ENCODE peak calls at places on chromosomes 13 and 19, in seven cellular contexts. C is H9; J is aorta; M is stimulated activated CD4-positive, alpha-beta T cell treated with anti-CD3 and anti-CD28 coated beads, Interleukin-4, amount 100 ng/mL, for 4 hours; Z is A172; B is endothelial cell; F is mucosa of gallbladder. O is an unnamed sample.

GRCh38 chr13:95083758-95084157 is 217.5 kb downstream of the ABCC4 start:
- DNase-seq in C (no peak), J (no peak), M (no peak), Z (peak; percentile 83), B (no peak), F (no peak), O (no peak)

GRCh38 chr19:16380314-16380695 is 55.7 kb downstream of the KLF2 start:
- DNase-seq in C (no peak), J (peak; percentile 38), M (no peak), Z (no peak), B (no peak), F (no peak), O (no peak)

GRCh38 chr19:7509625-7510024 is 6.3 kb upstream of the ZNF358 start:
- DNase-seq in C (peak; percentile 57), J (no peak), M (no peak), Z (no peak), B (peak; percentile 33), F (no peak), O (no peak)

GRCh38 chr19:46755077-46755852 is 9.0 kb upstream of the STRN4 start:
- DNase-seq in C (no peak), J (no peak), M (no peak), Z (no peak), B (no peak), F (no peak), O (no peak)

GRCh38 chr19:46786236-46787039 is 2.0 kb downstream of the SLC1A5 start:
- DNase-seq in C (no peak), J (peak; percentile 86), M (peak; percentile 69), Z (peak; percentile 75), B (peak; percentile 37), F (peak; percentile 67), O (peak; percentile 81)

GRCh38 chr13:100983111-100983510 is 308.5 kb upstream of the TMTC4 start:
- DNase-seq in C (no peak), J (no peak), M (no peak), Z (no peak), B (no peak), F (no peak), O (no peak)

GRCh38 chr13:98921786-98922185 is 56.1 kb downstream of the DOCK9 start:
- DNase-seq in C (no peak), J (no peak), M (no peak), Z (no peak), B (no peak), F (no peak), O (no peak)

GRCh38 chr13:48580185-48580803 is 47.4 kb upstream of the RCBTB2 start:
- DNase-seq in C (no peak), J (no peak), M (peak; percentile 66), Z (peak; percentile 51), B (peak; percentile 82), F (peak; percentile 88), O (peak; percentile 44)

GRCh38 chr13:51066091-51066831 is 44.8 kb downstream of the C13orf42 start:
- DNase-seq in C (no peak), J (no peak), M (no peak), Z (peak; percentile 49), B (no peak), F (no peak), O (no peak)

GRCh38 chr19:824885-825284 is 2.8 kb upstream of the AZU1 start:
- DNase-seq in C (no peak), J (no peak), M (no peak), Z (no peak), B (no peak), F (no peak), O (no peak)

GRCh38 chr19:49340069-49340864 is 5.1 kb downstream of the CD37 start:
- DNase-seq in C (peak; percentile 82), J (peak; percentile 91), M (no peak), Z (no peak), B (no peak), F (peak; percentile 77), O (no peak)

GRCh38 chr13:43629691-43630480 is 156.9 kb downstream of the ENOX1 start:
- DNase-seq in C (no peak), J (no peak), M (no peak), Z (no peak), B (no peak), F (no peak), O (no peak)

GRCh38 chr13:49346460-49346859 is 97.4 kb downstream of the CAB39L start:
- DNase-seq in C (no peak), J (no peak), M (no peak), Z (no peak), B (no peak), F (no peak), O (no peak)

GRCh38 chr13:113883314-113883811 is 19.5 kb upstream of the GAS6 start:
- DNase-seq in C (no peak), J (peak; percentile 78), M (no peak), Z (no peak), B (no peak), F (no peak), O (no peak)

GRCh38 chr19:40266912-40267600 is 18.1 kb downstream of the AKT2 start:
- DNase-seq in C (no peak), J (no peak), M (no peak), Z (no peak), B (no peak), F (no peak), O (no peak)

GRCh38 chr19:4014541-4015491 is 7.3 kb downstream of the PIAS4 start:
- DNase-seq in C (peak; percentile 84), J (no peak), M (peak; percentile 32), Z (no peak), B (no peak), F (no peak), O (no peak)

GRCh38 chr13:102839462-102839861 is 6.4 kb upstream of the ERCC5 start:
- DNase-seq in C (no peak), J (no peak), M (no peak), Z (no peak), B (no peak), F (no peak), O (no peak)

GRCh38 chr13:31067416-31068118 is 94.1 kb downstream of the HSPH1 start:
- DNase-seq in C (no peak), J (no peak), M (no peak), Z (peak; percentile 64), B (no peak), F (no peak), O (no peak)